ENCODE peak calls at places on chromosome 3, in six cellular contexts. K, P, N, Y, D and G are unnamed samples.

GRCh38 chr3:29515451-29515850 is 234.6 kb downstream of the RBMS3 start:
- DNase-seq in K (no peak), P (no peak), N (no peak), Y (no peak), D (no peak), G (no peak)

GRCh38 chr3:72669224-72669623 is 179.0 kb downstream of the SHQ1 start:
- DNase-seq in K (no peak), P (no peak), N (no peak), Y (no peak), D (no peak), G (no peak)

GRCh38 chr3:40608091-40608490 is 83.3 kb downstream of the ZNF621 start:
- DNase-seq in K (no peak), P (no peak), N (no peak), Y (no peak), D (no peak), G (no peak)

GRCh38 chr3:106049876-106050275 is 181.1 kb upstream of the CBLB start:
- DNase-seq in K (no peak), P (no peak), N (no peak), Y (no peak), D (no peak), G (no peak)

GRCh38 chr3:169305460-169305859 is 358.1 kb downstream of the MECOM start:
- DNase-seq in K (no peak), P (no peak), N (no peak), Y (no peak), D (no peak), G (peak)

GRCh38 chr3:156666073-156666472 is 8.3 kb upstream of the TIPARP start:
- DNase-seq in K (no peak), P (no peak), N (no peak), Y (no peak), D (no peak), G (no peak)

GRCh38 chr3:37864904-37865303 is 3.2 kb downstream of the CTDSPL start:
- DNase-seq in K (no peak), P (no peak), N (no peak), Y (no peak), D (no peak), G (no peak)

GRCh38 chr3:115660646-115661442 is 37.5 kb downstream of the GAP43 start:
- DNase-seq in K (no peak), P (no peak), N (no peak), Y (peak), D (no peak), G (no peak)

GRCh38 chr3:153052096-153052460 is 109.9 kb upstream of the RAP2B start:
- DNase-seq in K (no peak), P (no peak), N (peak), Y (no peak), D (peak), G (peak)

GRCh38 chr3:105527949-105528348 is 161.2 kb downstream of the ALCAM start:
- DNase-seq in K (no peak), P (no peak), N (no peak), Y (no peak), D (no peak), G (no peak)

GRCh38 chr3:47283193-47283537 is 421 bp downstream of the KLHL18 start:
- DNase-seq in K (no peak), P (no peak), N (no peak), Y (no peak), D (no peak), G (no peak)

GRCh38 chr3:9175421-9175820 is 74.0 kb downstream of the SRGAP3 start:
- DNase-seq in K (no peak), P (no peak), N (peak), Y (no peak), D (no peak), G (no peak)

GRCh38 chr3:146431240-146431639 is 38.1 kb downstream of the PLSCR2 start:
- DNase-seq in K (no peak), P (no peak), N (no peak), Y (no peak), D (no peak), G (no peak)

GRCh38 chr3:29577250-29577649 is 296.4 kb downstream of the RBMS3 start:
- DNase-seq in K (no peak), P (no peak), N (no peak), Y (no peak), D (no peak), G (no peak)

DNA sequence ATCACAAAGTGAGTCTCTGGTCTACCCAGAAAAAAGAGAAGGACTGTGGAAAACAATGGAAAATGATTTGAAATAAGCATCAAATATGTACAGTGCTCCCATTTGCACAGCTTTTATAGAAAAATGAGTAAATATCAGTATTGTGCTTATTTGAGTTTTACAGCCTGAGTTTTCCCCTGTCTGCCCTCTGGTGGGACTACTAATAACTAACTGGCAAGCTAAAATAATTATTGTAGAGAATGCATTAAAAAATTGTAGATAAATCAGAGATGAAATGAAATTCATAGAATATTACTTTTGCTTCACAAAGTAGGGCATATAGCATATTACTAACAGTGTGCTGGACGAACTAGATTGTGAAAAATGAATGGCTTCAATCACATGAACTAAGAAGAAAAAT is 287.1 kb downstream of the NAALADL2 start:
- DNase-seq in K (no peak), P (no peak), N (no peak), Y (no peak), D (no peak), G (no peak)
- TF ChIP-seq CTCF in K (peak), P (peak), N (no peak), Y (no peak), D (no peak), G (peak)

GRCh38 chr3:19231792-19232461 is 83.6 kb downstream of the KCNH8 start:
- DNase-seq in K (no peak), P (no peak), N (no peak), Y (no peak), D (no peak), G (no peak)

GRCh38 chr3:19232566-19232965 is 84.3 kb downstream of the KCNH8 start:
- DNase-seq in K (no peak), P (no peak), N (no peak), Y (no peak), D (no peak), G (no peak)

GRCh38 chr3:19226516-19226915 is 78.2 kb downstream of the KCNH8 start:
- DNase-seq in K (no peak), P (no peak), N (no peak), Y (no peak), D (no peak), G (no peak)

GRCh38 chr3:19229086-19229485 is 80.8 kb downstream of the KCNH8 start:
- DNase-seq in K (no peak), P (no peak), N (no peak), Y (no peak), D (no peak), G (no peak)
- TF ChIP-seq CTCF in K (peak), P (no peak), N (no peak), Y (no peak), D (no peak), G (peak)

GRCh38 chr3:143068059-143068458 is 51.5 kb upstream of the CHST2 start:
- DNase-seq in K (no peak), P (no peak), N (no peak), Y (no peak), D (no peak), G (no peak)

GRCh38 chr3:143071776-143072175 is 47.8 kb upstream of the CHST2 start:
- DNase-seq in K (no peak), P (no peak), N (no peak), Y (no peak), D (no peak), G (no peak)

GRCh38 chr3:143067201-143067600 is 52.4 kb upstream of the CHST2 start:
- DNase-seq in K (no peak), P (no peak), N (no peak), Y (no peak), D (no peak), G (no peak)

GRCh38 chr3:143066033-143066432 is 53.5 kb upstream of the CHST2 start:
- DNase-seq in K (no peak), P (no peak), N (no peak), Y (no peak), D (no peak), G (no peak)

DNA sequence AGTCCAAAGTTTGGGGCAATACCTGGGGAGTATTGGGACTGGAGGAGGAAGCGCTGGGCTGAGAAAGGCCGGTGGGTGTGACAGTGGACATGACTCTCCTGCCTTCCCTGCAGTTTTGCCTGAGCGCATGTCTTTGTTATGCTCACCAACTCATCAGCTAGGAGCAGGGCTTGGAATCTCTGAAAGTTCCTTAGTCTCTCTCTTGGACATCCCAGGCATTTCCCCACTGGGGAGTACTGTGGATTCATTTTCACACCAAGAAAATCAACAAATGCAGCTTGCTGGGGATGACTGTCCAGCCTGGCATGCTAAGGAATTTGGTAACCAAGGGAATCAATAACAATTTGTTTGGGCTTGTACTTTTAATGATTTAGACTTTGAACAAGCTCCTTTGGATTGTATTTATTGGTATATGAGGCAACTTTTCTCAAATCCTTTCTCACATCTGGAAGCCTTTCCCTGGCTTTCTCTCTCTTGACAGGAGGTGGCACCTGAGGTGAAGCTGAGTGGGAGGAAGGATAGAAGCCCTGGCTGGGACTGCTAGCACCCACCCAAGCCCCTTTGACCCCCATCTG is 48.5 kb upstream of the CHST2 start:
- DNase-seq in K (no peak), P (no peak), N (no peak), Y (no peak), D (no peak), G (no peak)
- TF ChIP-seq CTCF in K (no peak), P (no peak), N (no peak), Y (no peak), D (no peak), G (no peak)

DNA sequence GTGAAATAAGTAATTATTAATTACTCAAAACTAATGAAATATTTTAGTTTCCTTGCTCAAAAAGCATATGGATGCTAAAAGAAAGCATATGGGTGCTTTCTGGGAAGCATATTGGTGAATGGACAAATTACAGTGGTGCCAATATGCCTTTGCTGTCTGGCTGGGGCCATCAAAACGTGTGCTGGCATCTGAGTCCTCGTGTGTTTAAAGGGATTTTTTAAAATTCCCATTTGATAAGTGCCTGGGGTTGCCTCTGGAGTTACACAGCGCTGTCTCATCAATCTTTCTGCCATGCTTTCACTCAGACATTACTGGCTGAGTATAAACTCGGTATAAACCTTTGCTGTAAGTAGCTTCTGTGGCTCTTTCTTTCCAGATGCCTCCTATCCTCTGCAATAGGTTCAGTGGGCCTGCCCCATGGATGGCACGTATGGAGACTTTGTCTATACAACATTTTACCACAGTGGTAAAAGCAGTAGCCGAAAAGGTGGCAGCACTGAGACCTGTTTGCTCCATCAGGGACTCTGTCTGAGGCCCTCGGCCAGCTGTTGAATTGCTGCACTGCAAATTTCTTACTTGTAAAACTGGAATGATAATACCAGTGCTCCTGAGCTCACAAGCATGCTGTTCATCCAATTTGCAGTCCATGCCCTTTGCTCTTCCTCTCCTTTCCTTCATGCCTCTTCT is 195.5 kb downstream of the LPP start:
- DNase-seq in K (no peak), P (no peak), N (no peak), Y (no peak), D (no peak), G (no peak)
- TF ChIP-seq CTCF in K (peak), P (no peak), N (no peak), Y (no peak), D (no peak), G (peak)

GRCh38 chr3:10182950-10183349 is 18.2 kb downstream of the IRAK2 start:
- DNase-seq in K (no peak), P (no peak), N (no peak), Y (no peak), D (no peak), G (no peak)
- TF ChIP-seq CTCF in K (no peak), P (no peak), N (no peak), Y (no peak), D (no peak), G (no peak)

GRCh38 chr3:136862611-136862951 is 573 bp downstream of the NCK1 start:
- DNase-seq in K (peak), P (no peak), N (peak), Y (peak), D (peak), G (peak)
- TF ChIP-seq CTCF in K (no peak), P (peak), N (no peak), Y (no peak), D (no peak), G (no peak)

GRCh38 chr3:58021072-58021959 is 13.1 kb downstream of the FLNB start:
- DNase-seq in K (no peak), P (no peak), N (no peak), Y (no peak), D (no peak), G (peak)
- TF ChIP-seq CTCF in K (no peak), P (no peak), N (no peak), Y (no peak), D (no peak), G (no peak)

DNA sequence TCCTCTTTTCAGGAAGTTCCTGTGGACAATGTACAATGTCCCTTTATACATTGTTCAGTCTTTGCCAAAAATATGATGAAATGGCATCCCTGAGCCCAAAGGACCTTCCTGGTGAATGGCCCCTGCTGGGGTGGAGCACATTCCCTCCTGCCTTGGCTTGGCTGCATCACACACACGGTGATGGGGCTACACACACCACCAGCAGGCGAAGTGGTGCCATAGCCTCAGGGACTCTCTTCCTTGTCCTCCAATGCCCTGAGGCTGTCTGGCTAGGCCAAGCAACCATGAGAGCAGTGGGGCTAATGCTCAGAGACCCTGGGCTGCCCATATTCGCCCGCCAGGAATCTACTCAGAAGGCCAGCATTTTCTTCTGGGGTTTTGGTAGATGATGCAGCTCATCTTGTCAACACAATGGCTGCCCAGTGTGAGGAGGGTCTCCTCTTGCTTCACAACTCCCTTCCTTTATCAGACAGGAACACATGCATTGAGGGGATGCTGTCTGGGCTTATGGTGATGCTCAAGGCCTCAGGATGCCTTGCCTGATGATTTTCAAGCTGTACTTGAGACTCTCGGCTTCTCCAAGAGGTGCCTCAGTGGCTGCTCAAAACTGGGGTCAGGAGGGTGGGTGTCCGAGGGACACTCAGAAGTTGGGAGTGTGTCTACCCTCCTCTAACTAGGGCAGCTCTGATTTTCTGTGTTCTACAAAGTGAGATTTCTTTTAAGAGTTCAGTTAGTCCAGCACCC is 40.9 kb upstream of the EPHB1 start:
- DNase-seq in K (no peak), P (no peak), N (no peak), Y (no peak), D (no peak), G (no peak)
- TF ChIP-seq CTCF in K (no peak), P (no peak), N (no peak), Y (peak), D (no peak), G (no peak)

DNA sequence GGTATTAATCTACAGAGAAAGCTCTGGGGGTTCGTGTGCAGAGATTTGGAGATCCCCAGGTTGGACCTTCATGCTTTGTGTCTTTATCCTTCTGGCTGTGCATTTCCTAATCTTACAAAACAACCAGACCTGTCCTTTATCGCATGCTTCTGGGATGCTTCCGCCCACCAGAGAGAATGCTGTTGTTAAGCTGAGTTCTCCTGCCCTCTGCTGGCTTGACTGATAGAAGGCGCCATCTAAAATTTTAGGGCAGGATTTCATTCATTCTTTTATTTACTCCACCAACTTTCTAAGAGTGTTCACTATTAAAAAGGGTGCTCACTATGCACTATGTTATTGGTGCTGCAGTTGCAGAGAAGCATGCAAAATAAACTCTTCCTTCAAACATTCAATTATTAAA is 8.7 kb upstream of the SST start:
- DNase-seq in K (peak), P (peak), N (peak), Y (no peak), D (no peak), G (peak)
- TF ChIP-seq CTCF in K (peak), P (peak), N (peak), Y (peak), D (peak), G (peak)